ENCODE peak calls at places on chromosomes 13 and 19, in five cellular contexts. One of them, this sample, is unnamed.

GRCh38 chr19:54532528-54532927 is 29.9 kb downstream of the LAIR2 start:
- DNase-seq in heart right ventricle: no peak
- DNase-seq in CD4-positive, alpha-beta memory T cell: no peak
- DNase-seq in CD4-positive, CD25-positive, alpha-beta regulatory T cell: no peak
- DNase-seq in pancreas: no peak
- DNase-seq in this sample: no peak

GRCh38 chr19:33406521-33407139 is 33.1 kb downstream of the CEBPG start:
- DNase-seq in CD4-positive, CD25-positive, alpha-beta regulatory T cell: peak; percentile 66
- DNase-seq in pancreas: peak; percentile 44
- DNase-seq in CD4-positive, alpha-beta memory T cell: peak; percentile 55
- DNase-seq in heart right ventricle: peak; percentile 71
- DNase-seq in this sample: peak; percentile 56

GRCh38 chr13:48231948-48232347 is 1.1 kb upstream of the ITM2B start:
- DNase-seq in heart right ventricle: no peak
- DNase-seq in pancreas: no peak
- DNase-seq in CD4-positive, CD25-positive, alpha-beta regulatory T cell: no peak
- DNase-seq in CD4-positive, alpha-beta memory T cell: no peak
- DNase-seq in this sample: no peak

GRCh38 chr19:54893406-54893805 is 12.5 kb upstream of the NCR1 start:
- DNase-seq in heart right ventricle: no peak
- DNase-seq in CD4-positive, CD25-positive, alpha-beta regulatory T cell: no peak
- DNase-seq in CD4-positive, alpha-beta memory T cell: no peak
- DNase-seq in pancreas: no peak
- DNase-seq in this sample: no peak

GRCh38 chr13:33454844-33455256 is 169.3 kb upstream of the STARD13 start:
- DNase-seq in CD4-positive, alpha-beta memory T cell: no peak
- DNase-seq in heart right ventricle: no peak
- DNase-seq in CD4-positive, CD25-positive, alpha-beta regulatory T cell: no peak
- DNase-seq in pancreas: no peak
- DNase-seq in this sample: peak; percentile 96

GRCh38 chr19:50248826-50249225 is 45.4 kb downstream of the MYH14 start:
- DNase-seq in CD4-positive, CD25-positive, alpha-beta regulatory T cell: no peak
- DNase-seq in CD4-positive, alpha-beta memory T cell: no peak
- DNase-seq in heart right ventricle: no peak
- DNase-seq in pancreas: no peak
- DNase-seq in this sample: no peak

GRCh38 chr13:23673354-23673753 is 103.1 kb downstream of the TNFRSF19 start:
- DNase-seq in CD4-positive, alpha-beta memory T cell: no peak
- DNase-seq in heart right ventricle: no peak
- DNase-seq in pancreas: no peak
- DNase-seq in CD4-positive, CD25-positive, alpha-beta regulatory T cell: no peak
- DNase-seq in this sample: peak; percentile 98

GRCh38 chr13:36920612-36921185 is 661 bp upstream of the SMAD9 start:
- DNase-seq in heart right ventricle: no peak
- DNase-seq in pancreas: no peak
- DNase-seq in CD4-positive, CD25-positive, alpha-beta regulatory T cell: no peak
- DNase-seq in CD4-positive, alpha-beta memory T cell: no peak
- DNase-seq in this sample: no peak

GRCh38 chr19:23461120-23461519 is 65.8 kb upstream of the ZNF91 start:
- DNase-seq in CD4-positive, CD25-positive, alpha-beta regulatory T cell: no peak
- DNase-seq in heart right ventricle: no peak
- DNase-seq in CD4-positive, alpha-beta memory T cell: no peak
- DNase-seq in pancreas: no peak
- DNase-seq in this sample: no peak

GRCh38 chr19:42285988-42286348 is 16.0 kb upstream of the PRR19 start:
- DNase-seq in CD4-positive, alpha-beta memory T cell: no peak
- DNase-seq in heart right ventricle: no peak
- DNase-seq in CD4-positive, CD25-positive, alpha-beta regulatory T cell: no peak
- DNase-seq in pancreas: no peak
- DNase-seq in this sample: no peak

GRCh38 chr13:58587183-58587582 is 955.6 kb downstream of the PCDH17 start:
- DNase-seq in CD4-positive, alpha-beta memory T cell: no peak
- DNase-seq in heart right ventricle: no peak
- DNase-seq in CD4-positive, CD25-positive, alpha-beta regulatory T cell: no peak
- DNase-seq in pancreas: no peak
- DNase-seq in this sample: no peak

GRCh38 chr13:23987331-23987730 is 90.0 kb upstream of the C1QTNF9B start:
- DNase-seq in heart right ventricle: no peak
- DNase-seq in pancreas: no peak
- DNase-seq in CD4-positive, alpha-beta memory T cell: no peak
- DNase-seq in CD4-positive, CD25-positive, alpha-beta regulatory T cell: no peak
- DNase-seq in this sample: peak; percentile 75

GRCh38 chr19:45470147-45471081 is 2.6 kb downstream of the FOSB start:
- DNase-seq in CD4-positive, CD25-positive, alpha-beta regulatory T cell: peak; percentile 40
- DNase-seq in heart right ventricle: no peak
- DNase-seq in pancreas: peak; percentile 46
- DNase-seq in CD4-positive, alpha-beta memory T cell: no peak
- DNase-seq in this sample: peak; percentile 79

GRCh38 chr13:103898481-103898880 is 832.3 kb upstream of the SLC10A2 start:
- DNase-seq in CD4-positive, CD25-positive, alpha-beta regulatory T cell: no peak
- DNase-seq in pancreas: no peak
- DNase-seq in CD4-positive, alpha-beta memory T cell: no peak
- DNase-seq in heart right ventricle: no peak
- DNase-seq in this sample: no peak

GRCh38 chr13:111911754-111912452 is 155.0 kb upstream of the SOX1 start:
- DNase-seq in CD4-positive, alpha-beta memory T cell: no peak
- DNase-seq in CD4-positive, CD25-positive, alpha-beta regulatory T cell: no peak
- DNase-seq in pancreas: no peak
- DNase-seq in heart right ventricle: no peak
- DNase-seq in this sample: no peak

GRCh38 chr13:59771272-59771671 is 392.5 kb downstream of the DIAPH3 start:
- DNase-seq in heart right ventricle: no peak
- DNase-seq in CD4-positive, CD25-positive, alpha-beta regulatory T cell: no peak
- DNase-seq in pancreas: no peak
- DNase-seq in CD4-positive, alpha-beta memory T cell: no peak
- DNase-seq in this sample: peak; percentile 52

GRCh38 chr19:5567360-5567970 is at the start of gene TINCR:
- DNase-seq in CD4-positive, alpha-beta memory T cell: no peak
- DNase-seq in pancreas: no peak
- DNase-seq in heart right ventricle: no peak
- DNase-seq in CD4-positive, CD25-positive, alpha-beta regulatory T cell: no peak
- DNase-seq in this sample: no peak
- H3K4me3 ChIP-seq in CD4-positive, alpha-beta memory T cell: no peak within 1 kb of the TSS
- H3K4me3 ChIP-seq in pancreas: no peak within 1 kb of the TSS
- H3K4me3 ChIP-seq in heart right ventricle: no peak within 1 kb of the TSS
- H3K4me3 ChIP-seq in CD4-positive, CD25-positive, alpha-beta regulatory T cell: no peak within 1 kb of the TSS
- H3K4me3 ChIP-seq in this sample: no peak within 1 kb of the TSS

GRCh38 chr19:43895727-43896126 is 39.4 kb downstream of the ZNF45 start:
- DNase-seq in CD4-positive, alpha-beta memory T cell: no peak
- DNase-seq in heart right ventricle: no peak
- DNase-seq in CD4-positive, CD25-positive, alpha-beta regulatory T cell: no peak
- DNase-seq in pancreas: no peak
- DNase-seq in this sample: peak; percentile 11

GRCh38 chr19:43902399-43902798 is 32.7 kb downstream of the ZNF45 start:
- DNase-seq in heart right ventricle: no peak
- DNase-seq in pancreas: no peak
- DNase-seq in CD4-positive, alpha-beta memory T cell: no peak
- DNase-seq in CD4-positive, CD25-positive, alpha-beta regulatory T cell: no peak
- DNase-seq in this sample: no peak

GRCh38 chr19:43906774-43907173 is 28.3 kb downstream of the ZNF45 start:
- DNase-seq in heart right ventricle: no peak
- DNase-seq in pancreas: no peak
- DNase-seq in CD4-positive, alpha-beta memory T cell: no peak
- DNase-seq in CD4-positive, CD25-positive, alpha-beta regulatory T cell: no peak
- DNase-seq in this sample: no peak

GRCh38 chr19:43905897-43906296 is 29.2 kb downstream of the ZNF45 start:
- DNase-seq in pancreas: no peak
- DNase-seq in CD4-positive, alpha-beta memory T cell: no peak
- DNase-seq in heart right ventricle: no peak
- DNase-seq in CD4-positive, CD25-positive, alpha-beta regulatory T cell: no peak
- DNase-seq in this sample: no peak

DNA sequence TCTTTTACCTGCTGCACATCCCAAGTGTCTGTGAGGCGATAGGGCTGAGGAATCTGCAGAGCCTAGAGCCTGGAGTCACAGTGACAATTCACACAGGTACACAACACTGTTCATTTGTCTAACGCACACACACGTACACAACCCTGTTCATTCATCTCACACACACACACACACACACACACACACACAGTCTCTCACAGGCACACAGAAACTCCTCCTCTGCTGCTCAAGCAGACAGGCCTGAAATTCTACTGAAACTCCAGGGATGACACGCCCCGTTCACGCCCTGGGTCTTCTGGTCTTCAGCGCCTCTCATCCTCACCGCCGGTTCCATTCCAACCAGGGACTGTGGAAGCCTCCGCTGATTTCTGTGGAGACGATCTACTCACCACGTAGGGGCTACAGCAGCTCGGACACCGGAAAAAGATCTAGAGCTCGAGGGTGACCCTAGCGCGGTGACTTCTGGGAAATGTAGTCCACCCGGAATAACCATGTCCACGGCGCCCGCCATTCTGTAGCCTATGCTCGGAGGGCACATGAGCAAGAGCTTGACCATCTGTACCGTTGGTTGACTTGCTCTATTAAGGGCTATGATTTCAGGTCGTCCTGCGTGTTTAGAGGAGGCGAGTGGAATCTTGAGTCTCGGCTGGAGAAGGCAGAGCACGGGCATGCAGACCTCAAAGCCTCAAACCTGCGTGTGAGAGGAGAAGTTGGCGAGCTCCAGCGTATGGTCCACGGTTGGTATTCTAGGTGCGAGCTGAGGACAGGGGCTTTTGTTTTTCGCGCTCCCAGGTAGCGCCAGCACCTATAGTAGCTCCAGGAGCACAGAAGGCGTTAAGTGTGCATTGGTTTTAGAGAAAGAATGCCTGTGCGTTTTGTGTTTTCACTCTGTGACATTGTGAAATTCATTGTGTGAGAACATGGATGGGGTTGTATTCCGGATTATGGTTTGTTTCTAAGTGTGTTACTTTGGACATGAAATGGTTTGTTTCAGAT is 33.4 kb downstream of the ZNF45 start:
- DNase-seq in CD4-positive, CD25-positive, alpha-beta regulatory T cell: peak; percentile 53
- DNase-seq in heart right ventricle: peak; percentile 76
- DNase-seq in CD4-positive, alpha-beta memory T cell: peak; percentile 49
- DNase-seq in pancreas: peak; percentile 79
- DNase-seq in this sample: peak; percentile 89
- H3K4me3 ChIP-seq in CD4-positive, CD25-positive, alpha-beta regulatory T cell: peak overlapping the region; percentile 83
- H3K4me3 ChIP-seq in heart right ventricle: peak overlapping the region; percentile 67
- H3K4me3 ChIP-seq in CD4-positive, alpha-beta memory T cell: peak overlapping the region; percentile 67
- H3K4me3 ChIP-seq in pancreas: peak overlapping the region; percentile 41
- H3K4me3 ChIP-seq in this sample: peak overlapping the region; percentile 80

DNA sequence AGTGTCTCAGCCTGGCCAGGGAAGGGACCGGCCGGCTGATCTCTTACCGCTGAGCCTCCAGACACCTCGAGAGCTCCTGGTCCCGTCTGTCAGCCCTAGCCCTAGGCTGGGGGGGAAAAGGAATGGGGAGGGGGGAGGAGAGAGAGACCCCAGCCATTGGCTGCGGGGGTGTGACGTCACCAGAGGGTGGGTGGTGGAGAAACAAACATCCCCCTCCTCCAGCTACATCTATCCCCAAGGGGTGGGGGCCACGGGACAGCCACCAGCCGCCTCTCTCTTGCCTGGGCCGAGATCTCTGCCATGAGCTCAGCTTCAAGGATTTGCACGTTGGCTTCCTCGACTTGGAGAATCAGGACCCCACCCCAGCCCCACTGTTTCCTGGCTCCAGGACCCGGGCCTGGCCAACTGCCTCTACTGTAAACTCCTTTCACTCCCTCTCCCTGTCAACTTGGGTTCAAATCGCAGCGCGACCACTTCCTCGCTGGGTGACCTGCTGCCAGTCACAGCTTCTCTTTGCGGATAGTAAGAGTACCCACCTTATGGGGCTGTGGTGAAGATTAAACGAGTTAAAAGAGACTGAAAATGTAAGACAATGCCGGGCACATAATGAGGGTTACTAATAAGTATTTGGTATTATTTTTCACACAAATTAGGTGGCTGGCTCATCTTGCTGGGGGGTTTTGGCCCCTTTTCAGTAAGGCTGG is at the start of gene PRX:
- DNase-seq in heart right ventricle: no peak
- DNase-seq in pancreas: no peak
- DNase-seq in CD4-positive, alpha-beta memory T cell: no peak
- DNase-seq in CD4-positive, CD25-positive, alpha-beta regulatory T cell: no peak
- DNase-seq in this sample: no peak
- H3K4me3 ChIP-seq in heart right ventricle: no peak within 1 kb of the TSS
- H3K4me3 ChIP-seq in pancreas: no peak within 1 kb of the TSS
- H3K4me3 ChIP-seq in CD4-positive, alpha-beta memory T cell: no peak within 1 kb of the TSS
- H3K4me3 ChIP-seq in CD4-positive, CD25-positive, alpha-beta regulatory T cell: no peak within 1 kb of the TSS
- H3K4me3 ChIP-seq in this sample: no peak within 1 kb of the TSS

GRCh38 chr13:50945669-50946068 is 36.1 kb downstream of the RNASEH2B start:
- DNase-seq in CD4-positive, CD25-positive, alpha-beta regulatory T cell: no peak
- DNase-seq in CD4-positive, alpha-beta memory T cell: no peak
- DNase-seq in heart right ventricle: no peak
- DNase-seq in pancreas: no peak
- DNase-seq in this sample: no peak
- H3K4me3 ChIP-seq in CD4-positive, CD25-positive, alpha-beta regulatory T cell: no peak overlapping the region
- H3K4me3 ChIP-seq in CD4-positive, alpha-beta memory T cell: no peak overlapping the region
- H3K4me3 ChIP-seq in heart right ventricle: no peak overlapping the region
- H3K4me3 ChIP-seq in pancreas: no peak overlapping the region
- H3K4me3 ChIP-seq in this sample: no peak overlapping the region

DNA sequence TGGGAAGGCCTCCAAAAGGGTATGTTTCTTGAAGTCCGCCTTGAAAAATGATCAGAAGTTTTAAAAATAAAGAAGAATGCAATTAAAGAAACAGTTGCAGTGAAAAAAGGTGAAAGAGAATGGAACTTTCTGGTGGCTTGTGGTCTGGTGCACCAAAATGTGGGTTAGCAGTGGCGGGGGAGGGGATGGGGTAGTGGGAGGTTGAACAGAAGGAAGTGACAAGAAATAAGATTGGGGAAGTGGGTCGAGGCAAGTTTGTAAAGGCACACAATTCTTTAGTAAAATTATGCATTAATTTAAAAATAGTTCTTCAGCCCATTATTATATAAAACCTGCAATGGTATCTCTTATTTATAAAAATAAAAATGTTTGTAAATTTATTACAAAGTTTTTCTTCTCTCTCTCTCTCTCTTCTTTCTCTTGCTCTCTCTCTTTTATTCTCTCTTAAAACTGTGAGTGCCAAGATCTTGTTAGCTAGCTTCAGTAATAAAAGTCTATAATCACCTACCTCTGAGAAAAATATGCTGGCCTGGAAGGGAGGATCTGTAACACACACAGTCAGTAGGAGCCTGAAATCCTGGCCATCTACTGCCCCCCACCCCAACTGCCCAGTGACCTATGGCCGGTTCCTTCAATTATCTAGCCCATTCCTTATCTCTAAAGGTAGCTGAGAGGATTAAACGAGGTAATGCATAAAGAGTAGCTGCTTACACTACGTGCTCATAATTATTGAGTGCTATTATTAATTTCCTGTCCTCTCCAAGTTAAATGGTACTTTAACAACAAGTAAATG is 2.2 kb downstream of the LCP1 start:
- DNase-seq in pancreas: no peak
- DNase-seq in CD4-positive, CD25-positive, alpha-beta regulatory T cell: peak; percentile 79
- DNase-seq in CD4-positive, alpha-beta memory T cell: peak; percentile 82
- DNase-seq in heart right ventricle: peak; percentile 40
- DNase-seq in this sample: no peak
- H3K4me3 ChIP-seq in pancreas: no peak overlapping the region
- H3K4me3 ChIP-seq in CD4-positive, CD25-positive, alpha-beta regulatory T cell: peak overlapping the region; percentile 100
- H3K4me3 ChIP-seq in CD4-positive, alpha-beta memory T cell: peak overlapping the region; percentile 94
- H3K4me3 ChIP-seq in heart right ventricle: no peak overlapping the region
- H3K4me3 ChIP-seq in this sample: no peak overlapping the region

GRCh38 chr19:39752795-39753194 is 15.0 kb upstream of the CLC start:
- DNase-seq in pancreas: no peak
- DNase-seq in heart right ventricle: no peak
- DNase-seq in CD4-positive, alpha-beta memory T cell: no peak
- DNase-seq in CD4-positive, CD25-positive, alpha-beta regulatory T cell: no peak
- DNase-seq in this sample: no peak
- H3K4me3 ChIP-seq in pancreas: no peak overlapping the region
- H3K4me3 ChIP-seq in heart right ventricle: no peak overlapping the region
- H3K4me3 ChIP-seq in CD4-positive, alpha-beta memory T cell: no peak overlapping the region
- H3K4me3 ChIP-seq in CD4-positive, CD25-positive, alpha-beta regulatory T cell: no peak overlapping the region
- H3K4me3 ChIP-seq in this sample: no peak overlapping the region

This sample was measured in fibroblast of mammary gland.